ENCODE peak calls at places on chromosomes 7 and 10, in ten cellular contexts. S, Z, W, Y, X, R, B, I, A and F are unnamed samples.
A peak's percentile ranks its signal among the peaks of the same experiment; 100 is the strongest.

GRCh38 chr10:83961620-83962019 is 177.7 kb upstream of the GHITM start:
- DNase-seq in S (no peak), Z (no peak), W (no peak), Y (no peak), X (peak; percentile 52), R (no peak), B (no peak), I (no peak), A (no peak), F (no peak)

GRCh38 chr10:102289840-102290239 is 44.5 kb downstream of the GBF1 start:
- DNase-seq in S (no peak), Z (no peak), W (no peak), Y (no peak), X (no peak), R (no peak), B (no peak), I (no peak), A (no peak), F (no peak)

GRCh38 chr10:127029061-127029460 is 123.8 kb downstream of the DOCK1 start:
- DNase-seq in S (no peak), Z (no peak), W (no peak), Y (no peak), X (no peak), R (no peak), B (no peak), I (no peak), A (no peak), F (no peak)

GRCh38 chr7:32102432-32102851 is 32.2 kb upstream of the PDE1C start:
- DNase-seq in S (no peak), Z (no peak), W (no peak), Y (no peak), X (no peak), R (no peak), B (no peak), I (no peak), A (no peak), F (no peak)

GRCh38 chr10:116669832-116670644 is 49.3 kb downstream of the PNLIPRP2 start:
- DNase-seq in S (no peak), Z (no peak), W (no peak), Y (no peak), X (peak; percentile 92), R (peak; percentile 87), B (no peak), I (no peak), A (no peak), F (no peak)

GRCh38 chr10:116691544-116692126 is 50.7 kb downstream of the HSPA12A start:
- DNase-seq in S (no peak), Z (no peak), W (no peak), Y (no peak), X (no peak), R (no peak), B (no peak), I (no peak), A (peak; percentile 54), F (no peak)

GRCh38 chr7:28990200-28990960 is 32.2 kb upstream of the TRIL start:
- DNase-seq in S (no peak), Z (no peak), W (peak; percentile 46), Y (peak; percentile 55), X (peak; percentile 47), R (no peak), B (peak; percentile 86), I (no peak), A (peak; percentile 9), F (no peak)

GRCh38 chr10:127919418-127920191 is 12.7 kb downstream of the PTPRE start:
- DNase-seq in S (peak; percentile 37), Z (no peak), W (peak; percentile 29), Y (peak; percentile 50), X (peak; percentile 51), R (no peak), B (no peak), I (peak; percentile 16), A (no peak), F (no peak)

GRCh38 chr7:1994931-1995330 is 237.8 kb downstream of the MAD1L1 start:
- DNase-seq in S (no peak), Z (no peak), W (no peak), Y (no peak), X (no peak), R (no peak), B (peak; percentile 60), I (no peak), A (no peak), F (no peak)

GRCh38 chr7:1993031-1993685 is 239.6 kb downstream of the MAD1L1 start:
- DNase-seq in S (no peak), Z (no peak), W (peak; percentile 17), Y (no peak), X (no peak), R (no peak), B (peak; percentile 22), I (no peak), A (no peak), F (no peak)

GRCh38 chr7:1997537-1998076 is 235.1 kb downstream of the MAD1L1 start:
- DNase-seq in S (no peak), Z (no peak), W (no peak), Y (no peak), X (no peak), R (no peak), B (no peak), I (no peak), A (no peak), F (no peak)

GRCh38 chr7:1993776-1994740 is 238.7 kb downstream of the MAD1L1 start:
- DNase-seq in S (no peak), Z (no peak), W (no peak), Y (no peak), X (no peak), R (no peak), B (peak; percentile 39), I (no peak), A (no peak), F (no peak)

DNA sequence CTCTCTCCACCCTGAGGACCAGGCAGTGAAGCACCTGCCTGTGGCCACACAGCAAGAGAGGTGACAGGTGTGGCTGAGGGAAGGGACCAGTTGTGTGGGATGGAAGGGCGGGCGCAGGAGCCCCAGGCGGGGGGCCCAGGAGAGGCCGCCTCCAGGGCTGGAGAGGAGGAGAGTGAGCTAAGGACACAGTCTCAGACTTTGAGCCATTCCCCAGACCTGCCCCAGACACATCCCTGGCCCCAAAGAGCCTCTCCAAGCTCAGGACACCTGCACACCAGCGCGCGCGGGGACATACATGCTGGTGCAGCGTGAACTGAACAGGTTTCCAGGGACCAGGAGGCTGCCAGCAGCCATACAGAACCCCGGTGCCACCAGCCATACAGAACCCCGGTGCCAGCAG is 237.3 kb downstream of the MAD1L1 start:
- DNase-seq in S (no peak), Z (no peak), W (no peak), Y (no peak), X (no peak), R (no peak), B (peak; percentile 47), I (no peak), A (no peak), F (no peak)
- TF ChIP-seq CTCF in S (no peak), Z (no peak), W (no peak), Y (no peak), X (no peak), R (no peak), B (no peak), I (no peak), A (no peak), F (no peak)

DNA sequence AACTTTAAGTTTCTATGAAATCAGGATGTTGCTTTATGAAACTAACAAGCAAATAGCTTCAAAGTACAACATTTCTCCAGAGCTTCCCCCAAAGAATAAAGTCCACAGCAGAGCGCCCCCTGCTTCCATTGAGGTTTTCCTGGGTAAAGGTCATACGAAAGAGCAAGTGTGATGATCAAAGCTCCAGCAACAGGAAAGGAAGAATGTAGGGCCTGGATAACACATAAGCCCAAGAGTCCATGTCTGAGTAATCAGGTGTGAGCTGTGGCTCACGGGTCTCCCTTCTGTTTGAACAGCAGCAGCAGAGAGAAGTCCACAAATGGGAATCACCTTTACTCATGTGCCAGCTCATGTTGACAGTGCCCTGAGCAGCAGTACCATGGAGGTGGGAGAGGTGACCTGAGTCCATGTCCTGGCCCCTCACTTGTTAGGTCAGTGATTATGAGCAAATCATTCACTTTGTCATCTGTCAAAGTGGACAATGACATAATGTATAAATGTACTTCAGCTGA is 50.5 kb downstream of the MRPL32 start:
- DNase-seq in S (no peak), Z (no peak), W (no peak), Y (no peak), X (peak; percentile 54), R (peak; percentile 50), B (no peak), I (no peak), A (no peak), F (no peak)
- TF ChIP-seq CTCF in S (no peak), Z (peak; percentile 4), W (no peak), Y (no peak), X (peak; percentile 71), R (no peak), B (no peak), I (no peak), A (no peak), F (no peak)

GRCh38 chr7:2662273-2663120 is 25.5 kb upstream of the AMZ1 start:
- DNase-seq in S (no peak), Z (no peak), W (no peak), Y (no peak), X (no peak), R (no peak), B (no peak), I (no peak), A (no peak), F (no peak)

GRCh38 chr7:2661096-2661449 is 26.9 kb upstream of the AMZ1 start:
- DNase-seq in S (no peak), Z (no peak), W (no peak), Y (no peak), X (no peak), R (no peak), B (no peak), I (no peak), A (no peak), F (no peak)

GRCh38 chr7:2663121-2663886 is 24.7 kb upstream of the AMZ1 start:
- DNase-seq in S (no peak), Z (no peak), W (no peak), Y (peak; percentile 27), X (no peak), R (no peak), B (no peak), I (no peak), A (no peak), F (no peak)

GRCh38 chr7:2660359-2661095 is 27.5 kb upstream of the AMZ1 start:
- DNase-seq in S (no peak), Z (no peak), W (no peak), Y (no peak), X (no peak), R (no peak), B (no peak), I (no peak), A (no peak), F (no peak)

DNA sequence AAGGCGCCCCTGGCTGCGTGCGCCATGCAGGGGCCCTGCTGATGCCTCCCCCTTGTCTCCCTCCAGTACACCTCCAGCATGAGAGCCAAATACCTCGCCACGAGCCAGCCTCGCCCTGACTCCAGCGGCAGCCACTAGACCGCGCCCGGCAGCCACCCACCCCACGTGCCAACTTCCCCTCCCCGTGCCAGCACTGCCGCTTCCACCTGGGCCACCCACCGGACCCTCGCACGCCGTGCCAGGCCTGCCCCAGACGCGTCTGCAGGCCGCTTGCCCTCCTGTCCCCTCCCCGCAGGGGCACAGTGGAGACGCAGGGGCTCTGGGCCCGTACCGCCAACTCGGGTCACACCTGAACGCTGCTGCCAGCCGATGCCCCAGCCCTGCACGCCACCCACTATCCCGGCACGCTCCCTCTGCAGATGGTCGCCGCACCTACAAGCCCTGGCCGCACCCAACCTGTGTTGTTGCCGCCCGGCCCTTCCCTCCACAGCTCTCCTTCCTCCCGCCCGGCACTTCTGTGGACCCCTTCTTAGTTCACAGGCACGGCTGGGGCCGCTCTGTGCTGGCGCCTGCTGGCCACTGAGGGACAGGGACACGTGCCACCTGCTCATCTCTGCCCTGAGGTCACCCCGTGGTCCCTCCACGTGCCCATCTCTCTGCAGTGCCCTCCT is 26.3 kb upstream of the AMZ1 start:
- DNase-seq in S (no peak), Z (no peak), W (no peak), Y (no peak), X (peak; percentile 65), R (no peak), B (no peak), I (no peak), A (no peak), F (no peak)
- TF ChIP-seq CTCF in S (peak; percentile 26), Z (no peak), W (no peak), Y (peak; percentile 9), X (peak; percentile 51), R (no peak), B (no peak), I (no peak), A (no peak), F (no peak)

DNA sequence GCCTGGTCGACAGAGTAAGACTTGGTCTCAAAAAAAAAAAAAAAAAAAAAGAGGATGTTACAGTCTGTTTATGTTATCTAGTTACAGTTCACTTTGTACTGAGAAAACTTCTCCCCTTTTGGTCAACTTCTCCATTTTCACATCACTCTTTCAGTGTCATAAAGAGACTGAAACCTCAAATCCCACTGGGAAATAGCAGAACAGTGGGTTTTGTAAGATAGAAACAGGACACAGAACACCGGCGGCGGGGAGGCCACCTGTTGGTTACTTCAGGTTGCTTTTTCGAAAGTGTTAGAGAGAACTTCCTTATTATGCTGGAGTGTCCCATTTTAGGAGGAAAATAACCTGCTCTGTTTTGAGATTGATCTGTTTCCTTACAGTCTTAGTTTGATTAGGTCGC is 296.2 kb downstream of the SDK1 start:
- DNase-seq in S (no peak), Z (no peak), W (no peak), Y (no peak), X (no peak), R (no peak), B (no peak), I (no peak), A (no peak), F (no peak)
- TF ChIP-seq CTCF in S (no peak), Z (no peak), W (no peak), Y (no peak), X (no peak), R (no peak), B (no peak), I (no peak), A (no peak), F (no peak)